ENCODE peak calls at places on chromosomes 7 and 10, in eight cellular contexts. X is HFFc6, G is omental fat pad, E is nephron progenitor cell, C is left ventricle myocardium inferior, U is kidney epithelial cell, S is ovary, P is AG10803. Z is an unnamed sample.

GRCh38 chr7:141348728-141349127 is 202.5 kb upstream of the AGK start:
- DNase-seq in S (no peak), X (no peak), P (no peak), G (no peak), C (no peak), E (no peak), U (no peak), Z (no peak)

GRCh38 chr7:155584763-155585531 is 38.6 kb upstream of the CNPY1 start:
- DNase-seq in E (no peak), U (no peak), C (no peak), X (peak; percentile 75), S (no peak), P (no peak), G (no peak), Z (no peak)

GRCh38 chr10:129760416-129760815 is 203.7 kb downstream of the EBF3 start:
- DNase-seq in S (no peak), U (no peak), G (no peak), P (no peak), C (no peak), X (no peak), E (no peak), Z (no peak)

GRCh38 chr10:80351220-80351619 is 5.3 kb downstream of the DYDC1 start:
- DNase-seq in S (no peak), P (no peak), C (no peak), X (no peak), G (no peak), U (no peak), E (no peak), Z (no peak)

GRCh38 chr10:117830832-117831231 is 215.9 kb downstream of the RAB11FIP2 start:
- DNase-seq in C (no peak), G (no peak), X (no peak), E (no peak), S (no peak), U (no peak), P (no peak), Z (no peak)

GRCh38 chr7:81715984-81716588 is 53.8 kb downstream of the HGF start:
- DNase-seq in G (no peak), P (peak; percentile 21), E (no peak), C (no peak), X (peak; percentile 50), S (no peak), U (no peak), Z (no peak)

GRCh38 chr7:8056431-8056830 is 87.8 kb downstream of the GLCCI1 start:
- DNase-seq in U (no peak), C (no peak), E (no peak), P (peak; percentile 6), X (no peak), G (no peak), S (no peak), Z (no peak)

GRCh38 chr7:24025094-24025493 is 258.9 kb upstream of the NPY start:
- DNase-seq in E (no peak), U (peak; percentile 2), S (no peak), C (no peak), X (no peak), G (no peak), P (peak; percentile 4), Z (no peak)

GRCh38 chr10:77190275-77190674 is 447.3 kb downstream of the KCNMA1 start:
- DNase-seq in S (no peak), G (no peak), U (no peak), P (no peak), X (no peak), C (no peak), E (no peak), Z (no peak)

GRCh38 chr10:120508966-120509365 is 51.9 kb downstream of the PLPP4 start:
- DNase-seq in C (no peak), G (no peak), S (no peak), P (no peak), E (no peak), U (no peak), X (no peak), Z (no peak)

DNA sequence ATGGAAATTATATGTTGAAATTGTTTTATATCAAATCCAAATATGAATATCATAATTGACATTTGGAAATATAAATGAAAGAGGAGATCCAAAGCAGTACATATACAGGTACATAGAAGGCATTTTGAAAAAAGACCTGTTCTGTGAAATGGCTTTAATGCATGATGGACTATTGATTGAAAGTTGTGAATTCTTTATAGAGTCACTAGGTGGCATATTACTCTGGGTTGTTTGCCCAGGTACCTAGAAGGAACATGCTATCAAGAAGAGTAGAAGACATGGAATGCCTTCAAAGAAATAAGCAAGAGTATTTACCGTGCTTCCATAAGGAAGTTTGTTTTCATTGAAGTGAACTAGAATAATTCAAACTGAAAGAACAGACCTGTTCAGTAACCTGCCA is 160.0 kb upstream of the ANK3 start:
- DNase-seq in X (no peak), E (no peak), S (no peak), U (no peak), P (peak; percentile 3), G (no peak), C (no peak), Z (no peak)
- TF ChIP-seq CTCF in X (peak; percentile 49), E (peak; percentile 28), S (no peak), U (peak; percentile 46), P (peak; percentile 22), G (no peak), C (peak; percentile 51), Z (peak; percentile 39)

GRCh38 chr10:5589963-5590511 is 65.3 kb downstream of the CALML3 start:
- DNase-seq in U (no peak), C (no peak), X (peak; percentile 28), S (no peak), E (no peak), P (peak; percentile 50), G (no peak), Z (no peak)
- TF ChIP-seq CTCF in U (peak; percentile 40), C (no peak), X (peak; percentile 61), S (no peak), E (no peak), P (peak; percentile 53), G (no peak), Z (no peak)

DNA sequence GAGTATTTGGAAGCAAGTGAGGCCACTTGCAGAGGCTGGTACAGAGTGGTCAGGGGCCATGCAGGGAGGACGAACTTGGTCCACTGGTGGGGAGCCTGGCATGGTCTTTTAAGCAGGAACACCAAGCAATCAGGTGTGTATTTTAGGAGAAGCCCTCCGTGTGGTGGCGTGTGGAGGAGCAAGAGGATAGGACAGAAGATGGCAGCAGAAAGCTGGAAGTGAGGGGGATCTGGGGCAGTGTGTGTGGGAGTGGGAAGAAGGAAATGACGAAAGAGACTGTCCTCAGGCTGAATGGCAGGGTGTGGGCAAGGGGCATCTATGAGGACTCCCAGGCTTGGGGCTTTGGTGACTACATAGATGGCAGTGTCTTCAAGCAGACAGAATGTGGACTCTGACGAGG is 51.2 kb downstream of the TEX36 start:
- DNase-seq in E (no peak), U (no peak), G (no peak), S (no peak), P (no peak), C (no peak), X (no peak), Z (no peak)
- TF ChIP-seq CTCF in E (no peak), U (no peak), G (no peak), S (no peak), P (no peak), C (no peak), X (no peak), Z (no peak)

GRCh38 chr7:159122276-159122675 is 22.4 kb downstream of the VIPR2 start:
- DNase-seq in P (no peak), X (no peak), G (no peak), U (no peak), C (no peak), S (no peak), E (no peak), Z (no peak)
- TF ChIP-seq CTCF in P (no peak), X (no peak), G (no peak), U (no peak), C (no peak), S (no peak), E (no peak), Z (no peak)

GRCh38 chr7:115359119-115359518 is 437.2 kb downstream of the MDFIC start:
- DNase-seq in E (no peak), P (no peak), C (no peak), G (no peak), X (no peak), U (no peak), S (no peak), Z (no peak)

GRCh38 chr7:115357213-115357999 is 435.5 kb downstream of the MDFIC start:
- DNase-seq in U (no peak), G (no peak), C (no peak), S (no peak), X (peak; percentile 86), P (peak; percentile 54), E (no peak), Z (no peak)

GRCh38 chr7:115359919-115360318 is 438.0 kb downstream of the MDFIC start:
- DNase-seq in E (no peak), U (no peak), C (no peak), S (no peak), P (no peak), G (no peak), X (no peak), Z (no peak)

GRCh38 chr7:115354925-115355324 is 433.0 kb downstream of the MDFIC start:
- DNase-seq in X (no peak), P (no peak), C (no peak), U (no peak), S (no peak), E (no peak), G (no peak), Z (no peak)

DNA sequence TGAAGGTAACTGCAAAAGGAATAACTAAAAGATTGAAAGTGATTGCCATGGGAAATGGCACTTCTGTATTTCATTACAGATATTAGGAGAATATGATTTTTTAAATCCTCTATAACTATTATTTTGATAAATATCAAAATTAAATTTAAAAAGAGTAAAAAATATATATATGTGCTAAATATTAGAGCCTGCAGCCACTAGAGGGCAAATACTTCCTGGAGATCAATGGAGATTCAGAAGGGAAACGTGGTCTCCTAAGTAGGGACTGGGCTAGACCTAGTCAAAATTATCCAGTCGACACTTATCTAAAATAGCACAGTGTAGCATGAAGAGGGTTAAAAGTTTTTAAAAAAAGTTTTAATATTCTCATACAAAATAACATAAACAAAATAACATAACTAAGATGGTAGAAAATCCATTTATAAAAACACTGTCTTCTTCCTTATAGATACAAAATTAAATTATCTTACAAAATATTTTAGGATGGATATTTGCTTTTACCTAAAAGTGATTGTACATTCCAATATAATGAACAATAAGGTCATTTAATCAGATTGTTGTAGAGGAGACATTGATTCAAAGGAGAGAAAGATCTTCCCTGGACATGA is 434.3 kb downstream of the MDFIC start:
- DNase-seq in E (no peak), G (no peak), X (no peak), P (no peak), C (no peak), U (no peak), S (no peak), Z (no peak)
- TF ChIP-seq CTCF in E (peak; percentile 40), G (no peak), X (peak; percentile 87), P (peak; percentile 52), C (peak; percentile 42), U (peak; percentile 50), S (no peak), Z (peak; percentile 42)

GRCh38 chr7:144019457-144019856 is 19.3 kb downstream of the OR6B1 start:
- DNase-seq in P (peak; percentile 70), S (peak; percentile 47), U (peak; percentile 69), E (no peak), C (no peak), G (no peak), X (peak; percentile 94), Z (no peak)
- TF ChIP-seq CTCF in P (no peak), S (no peak), U (no peak), E (no peak), C (no peak), G (no peak), X (no peak), Z (no peak)